ENCODE peak calls at places on chromosome 12, in five cellular contexts. T, K, P, N and Y are unnamed samples.

GRCh38 chr12:127677537-127678131 is 589.3 kb upstream of the TMEM132C start:
- DNase-seq in P (peak), K (peak), N (peak), T (peak), Y (peak)

GRCh38 chr12:40104461-40105264 is 1.2 kb downstream of the SLC2A13 start:
- DNase-seq in K (no peak), P (no peak), N (peak), T (no peak), Y (no peak)

GRCh38 chr12:28550757-28551381 is 360.6 kb downstream of the CCDC91 start:
- DNase-seq in T (no peak), P (no peak), K (no peak), N (no peak), Y (no peak)

GRCh38 chr12:15323530-15323929 is 1.2 kb downstream of the PTPRO start:
- DNase-seq in K (no peak), N (no peak), P (no peak), T (no peak), Y (no peak)

GRCh38 chr12:68557011-68557715 is 53.5 kb upstream of the RAP1B start:
- DNase-seq in P (no peak), T (no peak), N (peak), K (no peak), Y (no peak)

GRCh38 chr12:101781834-101782543 is 42.7 kb upstream of the SYCP3 start:
- DNase-seq in K (no peak), T (no peak), P (no peak), N (no peak), Y (no peak)

GRCh38 chr12:57276935-57277563 is 26.1 kb upstream of the STAC3 start:
- DNase-seq in T (no peak), P (peak), K (no peak), N (peak), Y (no peak)

GRCh38 chr12:120103044-120103338 is 13.6 kb downstream of the RAB35 start:
- DNase-seq in K (no peak), P (no peak), N (no peak), T (no peak), Y (no peak)

GRCh38 chr12:6450869-6451347 is 934 bp upstream of the TAPBPL start:
- DNase-seq in N (no peak), K (no peak), T (no peak), P (no peak), Y (no peak)

GRCh38 chr12:102948941-102949352 is 8.5 kb upstream of the ASCL1 start:
- DNase-seq in T (peak), P (peak), K (peak), N (peak), Y (peak)

GRCh38 chr12:131553409-131553808 is 157.5 kb upstream of the SFSWAP start:
- DNase-seq in K (no peak), T (no peak), N (no peak), P (no peak), Y (no peak)

GRCh38 chr12:51868821-51869489 is 18.9 kb upstream of the ANKRD33 start:
- DNase-seq in N (peak), K (no peak), T (no peak), P (no peak), Y (no peak)

GRCh38 chr12:26056335-26056734 is 68.5 kb downstream of the BHLHE41 start:
- DNase-seq in P (no peak), T (no peak), K (no peak), N (no peak), Y (no peak)

GRCh38 chr12:106090586-106091411 is 48.0 kb downstream of the NUAK1 start:
- DNase-seq in K (no peak), P (no peak), N (no peak), T (no peak), Y (no peak)

GRCh38 chr12:21773799-21774198 is 707 bp downstream of the KCNJ8 start:
- DNase-seq in K (no peak), P (no peak), T (no peak), N (peak), Y (no peak)

GRCh38 chr12:111673503-111673902 is 12.3 kb downstream of the BRAP start:
- DNase-seq in K (no peak), P (no peak), N (no peak), T (no peak), Y (no peak)